ENCODE peak calls at places on chromosome 20, in six cellular contexts. One of them, this sample, is unnamed.
A peak's percentile ranks its signal among the peaks of the same experiment; 100 is the strongest.

GRCh38 chr20:695165-695866 is 19.7 kb upstream of the SCRT2 start:
- DNase-seq in activated T-helper 1 cell treated with anti-CD3 and anti-CD28 coated beads, Interleukin-2, amount 50 U/mL, for 16 hours: no peak
- DNase-seq in bronchial epithelial cell: no peak
- DNase-seq in LoVo: no peak
- DNase-seq in activated naive CD4-positive, alpha-beta T cell: no peak
- DNase-seq in midbrain: no peak
- DNase-seq in this sample: no peak

GRCh38 chr20:2798814-2799213 is 1.6 kb downstream of the CPXM1 start:
- DNase-seq in activated T-helper 1 cell treated with anti-CD3 and anti-CD28 coated beads, Interleukin-2, amount 50 U/mL, for 16 hours: no peak
- DNase-seq in bronchial epithelial cell: peak; percentile 11
- DNase-seq in LoVo: no peak
- DNase-seq in activated naive CD4-positive, alpha-beta T cell: no peak
- DNase-seq in midbrain: no peak
- DNase-seq in this sample: no peak

GRCh38 chr20:47319517-47320252 is 36.8 kb downstream of the ZMYND8 start:
- DNase-seq in midbrain: peak; percentile 83
- DNase-seq in activated T-helper 1 cell treated with anti-CD3 and anti-CD28 coated beads, Interleukin-2, amount 50 U/mL, for 16 hours: no peak
- DNase-seq in LoVo: peak; percentile 87
- DNase-seq in activated naive CD4-positive, alpha-beta T cell: no peak
- DNase-seq in bronchial epithelial cell: peak; percentile 85
- DNase-seq in this sample: peak; percentile 89

GRCh38 chr20:25072226-25072811 is 9.6 kb downstream of the VSX1 start:
- DNase-seq in activated T-helper 1 cell treated with anti-CD3 and anti-CD28 coated beads, Interleukin-2, amount 50 U/mL, for 16 hours: no peak
- DNase-seq in bronchial epithelial cell: peak; percentile 31
- DNase-seq in midbrain: no peak
- DNase-seq in LoVo: no peak
- DNase-seq in activated naive CD4-positive, alpha-beta T cell: no peak
- DNase-seq in this sample: no peak

GRCh38 chr20:44540834-44541233 is 19.0 kb upstream of the SERINC3 start:
- DNase-seq in activated naive CD4-positive, alpha-beta T cell: no peak
- DNase-seq in midbrain: no peak
- DNase-seq in LoVo: no peak
- DNase-seq in bronchial epithelial cell: peak; percentile 78
- DNase-seq in activated T-helper 1 cell treated with anti-CD3 and anti-CD28 coated beads, Interleukin-2, amount 50 U/mL, for 16 hours: no peak
- DNase-seq in this sample: peak; percentile 60

GRCh38 chr20:37296371-37296770 is 6.9 kb downstream of the MANBAL start:
- DNase-seq in bronchial epithelial cell: peak; percentile 20
- DNase-seq in activated naive CD4-positive, alpha-beta T cell: no peak
- DNase-seq in midbrain: no peak
- DNase-seq in activated T-helper 1 cell treated with anti-CD3 and anti-CD28 coated beads, Interleukin-2, amount 50 U/mL, for 16 hours: no peak
- DNase-seq in LoVo: no peak
- DNase-seq in this sample: no peak

GRCh38 chr20:59724457-59725366 is 120.4 kb downstream of the PHACTR3 start:
- DNase-seq in activated T-helper 1 cell treated with anti-CD3 and anti-CD28 coated beads, Interleukin-2, amount 50 U/mL, for 16 hours: no peak
- DNase-seq in midbrain: no peak
- DNase-seq in bronchial epithelial cell: no peak
- DNase-seq in activated naive CD4-positive, alpha-beta T cell: no peak
- DNase-seq in LoVo: no peak
- DNase-seq in this sample: no peak

GRCh38 chr20:5168582-5169396 is 42.0 kb downstream of the CDS2 start:
- DNase-seq in LoVo: no peak
- DNase-seq in activated naive CD4-positive, alpha-beta T cell: no peak
- DNase-seq in activated T-helper 1 cell treated with anti-CD3 and anti-CD28 coated beads, Interleukin-2, amount 50 U/mL, for 16 hours: no peak
- DNase-seq in midbrain: no peak
- DNase-seq in bronchial epithelial cell: peak; percentile 48
- DNase-seq in this sample: peak; percentile 74

GRCh38 chr20:5996765-5997164 is 46.3 kb downstream of the MCM8 start:
- DNase-seq in midbrain: no peak
- DNase-seq in activated T-helper 1 cell treated with anti-CD3 and anti-CD28 coated beads, Interleukin-2, amount 50 U/mL, for 16 hours: no peak
- DNase-seq in LoVo: peak; percentile 23
- DNase-seq in bronchial epithelial cell: no peak
- DNase-seq in activated naive CD4-positive, alpha-beta T cell: no peak
- DNase-seq in this sample: no peak

GRCh38 chr20:6164421-6165341 is 41.9 kb upstream of the FERMT1 start:
- DNase-seq in activated naive CD4-positive, alpha-beta T cell: no peak
- DNase-seq in LoVo: peak; percentile 44
- DNase-seq in activated T-helper 1 cell treated with anti-CD3 and anti-CD28 coated beads, Interleukin-2, amount 50 U/mL, for 16 hours: no peak
- DNase-seq in midbrain: no peak
- DNase-seq in bronchial epithelial cell: peak; percentile 18
- DNase-seq in this sample: no peak

GRCh38 chr20:49753133-49753532 is 39.5 kb upstream of the B4GALT5 start:
- DNase-seq in activated T-helper 1 cell treated with anti-CD3 and anti-CD28 coated beads, Interleukin-2, amount 50 U/mL, for 16 hours: no peak
- DNase-seq in activated naive CD4-positive, alpha-beta T cell: no peak
- DNase-seq in LoVo: no peak
- DNase-seq in midbrain: no peak
- DNase-seq in bronchial epithelial cell: no peak
- DNase-seq in this sample: no peak

GRCh38 chr20:62143118-62143975 is at the start of the genes PSMA7 and SS18L1:
- DNase-seq in activated T-helper 1 cell treated with anti-CD3 and anti-CD28 coated beads, Interleukin-2, amount 50 U/mL, for 16 hours: peak; percentile 82
- DNase-seq in activated naive CD4-positive, alpha-beta T cell: peak; percentile 85
- DNase-seq in LoVo: peak; percentile 92
- DNase-seq in midbrain: peak; percentile 86
- DNase-seq in bronchial epithelial cell: peak; percentile 57
- DNase-seq in this sample: peak; percentile 92

GRCh38 chr20:51416532-51417244 is 125.8 kb downstream of the NFATC2 start:
- DNase-seq in LoVo: no peak
- DNase-seq in bronchial epithelial cell: no peak
- DNase-seq in activated T-helper 1 cell treated with anti-CD3 and anti-CD28 coated beads, Interleukin-2, amount 50 U/mL, for 16 hours: no peak
- DNase-seq in midbrain: no peak
- DNase-seq in activated naive CD4-positive, alpha-beta T cell: no peak
- DNase-seq in this sample: no peak

GRCh38 chr20:8639112-8639778 is 429.6 kb upstream of the PLCB4 start:
- DNase-seq in midbrain: no peak
- DNase-seq in activated naive CD4-positive, alpha-beta T cell: no peak
- DNase-seq in activated T-helper 1 cell treated with anti-CD3 and anti-CD28 coated beads, Interleukin-2, amount 50 U/mL, for 16 hours: no peak
- DNase-seq in LoVo: no peak
- DNase-seq in bronchial epithelial cell: no peak
- DNase-seq in this sample: no peak

GRCh38 chr20:3889489-3890409 is 562 bp downstream of the PANK2 start:
- DNase-seq in bronchial epithelial cell: peak; percentile 27
- DNase-seq in midbrain: peak; percentile 27
- DNase-seq in activated T-helper 1 cell treated with anti-CD3 and anti-CD28 coated beads, Interleukin-2, amount 50 U/mL, for 16 hours: peak; percentile 29
- DNase-seq in activated naive CD4-positive, alpha-beta T cell: peak; percentile 31
- DNase-seq in LoVo: peak; percentile 13
- DNase-seq in this sample: peak; percentile 31

GRCh38 chr20:21272279-21272678 is 30.9 kb upstream of the XRN2 start:
- DNase-seq in LoVo: no peak
- DNase-seq in bronchial epithelial cell: peak; percentile 14
- DNase-seq in activated naive CD4-positive, alpha-beta T cell: no peak
- DNase-seq in activated T-helper 1 cell treated with anti-CD3 and anti-CD28 coated beads, Interleukin-2, amount 50 U/mL, for 16 hours: no peak
- DNase-seq in midbrain: no peak
- DNase-seq in this sample: no peak

GRCh38 chr20:50496773-50497375 is 13.3 kb upstream of the PTPN1 start:
- DNase-seq in activated naive CD4-positive, alpha-beta T cell: no peak
- DNase-seq in bronchial epithelial cell: peak; percentile 99
- DNase-seq in LoVo: no peak
- DNase-seq in activated T-helper 1 cell treated with anti-CD3 and anti-CD28 coated beads, Interleukin-2, amount 50 U/mL, for 16 hours: no peak
- DNase-seq in midbrain: no peak
- DNase-seq in this sample: peak; percentile 97

GRCh38 chr20:17541996-17542395 is 10.8 kb upstream of the BFSP1 start:
- DNase-seq in activated T-helper 1 cell treated with anti-CD3 and anti-CD28 coated beads, Interleukin-2, amount 50 U/mL, for 16 hours: no peak
- DNase-seq in bronchial epithelial cell: peak; percentile 87
- DNase-seq in midbrain: no peak
- DNase-seq in LoVo: no peak
- DNase-seq in activated naive CD4-positive, alpha-beta T cell: no peak
- DNase-seq in this sample: no peak

GRCh38 chr20:9555781-9556180 is 41.4 kb downstream of the LAMP5 start:
- DNase-seq in midbrain: no peak
- DNase-seq in activated naive CD4-positive, alpha-beta T cell: no peak
- DNase-seq in bronchial epithelial cell: peak; percentile 97
- DNase-seq in LoVo: no peak
- DNase-seq in activated T-helper 1 cell treated with anti-CD3 and anti-CD28 coated beads, Interleukin-2, amount 50 U/mL, for 16 hours: no peak
- DNase-seq in this sample: peak; percentile 10

GRCh38 chr20:13821876-13822275 is 37.0 kb downstream of the NDUFAF5 start:
- DNase-seq in bronchial epithelial cell: peak; percentile 75
- DNase-seq in activated naive CD4-positive, alpha-beta T cell: no peak
- DNase-seq in activated T-helper 1 cell treated with anti-CD3 and anti-CD28 coated beads, Interleukin-2, amount 50 U/mL, for 16 hours: no peak
- DNase-seq in LoVo: no peak
- DNase-seq in midbrain: no peak
- DNase-seq in this sample: no peak

GRCh38 chr20:39853664-39854063 is 835.4 kb downstream of the MAFB start:
- DNase-seq in midbrain: no peak
- DNase-seq in activated naive CD4-positive, alpha-beta T cell: no peak
- DNase-seq in LoVo: no peak
- DNase-seq in bronchial epithelial cell: peak; percentile 70
- DNase-seq in activated T-helper 1 cell treated with anti-CD3 and anti-CD28 coated beads, Interleukin-2, amount 50 U/mL, for 16 hours: no peak
- DNase-seq in this sample: peak; percentile 60